ENCODE peak calls at places on chromosomes 16 and 17, in five cellular contexts. E is cardiac muscle cell, M is WTC11, Y is left ventricle myocardium inferior, W is HL-60. G is an unnamed sample.

GRCh38 chr16:87678618-87679017 is 76.3 kb downstream of the JPH3 start:
- DNase-seq in E (no peak), M (peak), Y (no peak), W (no peak), G (no peak)

GRCh38 chr17:35807371-35808144 is 1.7 kb upstream of the TAF15 start:
- DNase-seq in E (peak), M (no peak), Y (no peak), W (no peak), G (no peak)

GRCh38 chr17:17445925-17446665 is 30.7 kb upstream of the MED9 start:
- DNase-seq in E (peak), M (no peak), Y (no peak), W (no peak), G (no peak)

GRCh38 chr17:31629696-31630470 is 229.2 kb downstream of the COPRS start:
- DNase-seq in E (peak), M (no peak), Y (no peak), W (no peak), G (no peak)

GRCh38 chr16:87658564-87659225 is 56.4 kb downstream of the JPH3 start:
- DNase-seq in E (no peak), M (no peak), Y (no peak), W (no peak), G (no peak)

GRCh38 chr16:3780570-3780969 is 63.2 kb upstream of the TRAP1 start:
- DNase-seq in E (no peak), M (no peak), Y (no peak), W (peak), G (no peak)

GRCh38 chr17:29757788-29758187 is 135.1 kb upstream of the CORO6 start:
- DNase-seq in E (no peak), M (no peak), Y (no peak), W (peak), G (no peak)

GRCh38 chr17:32271844-32272243 is 6.2 kb downstream of the RHBDL3 start:
- DNase-seq in E (no peak), M (no peak), Y (no peak), W (no peak), G (no peak)

GRCh38 chr16:9053006-9053601 is 38.3 kb upstream of the HAPSTR1 start:
- DNase-seq in E (peak), M (peak), Y (peak), W (peak), G (peak)

GRCh38 chr16:50251375-50252081 is 14.8 kb upstream of the ADCY7 start:
- DNase-seq in E (peak), M (no peak), Y (no peak), W (no peak), G (no peak)

GRCh38 chr16:27640277-27640600 is 90.3 kb downstream of the KATNIP start:
- DNase-seq in E (no peak), M (peak), Y (no peak), W (no peak), G (no peak)

GRCh38 chr17:41211845-41212466 is 14.5 kb upstream of the KRTAP9-2 start:
- DNase-seq in E (no peak), M (no peak), Y (no peak), W (no peak), G (no peak)

GRCh38 chr16:20899503-20900298 is 457 bp downstream of the DCUN1D3 start:
- DNase-seq in E (no peak), M (peak), Y (peak), W (no peak), G (no peak)

GRCh38 chr16:88315543-88316105 is 67.1 kb upstream of the ZNF469 start:
- DNase-seq in E (peak), M (no peak), Y (peak), W (no peak), G (no peak)

GRCh38 chr17:47279062-47279801 is 25.6 kb downstream of the ITGB3 start:
- DNase-seq in E (peak), M (no peak), Y (peak), W (peak), G (peak)

GRCh38 chr17:82242977-82243647 is 14.3 kb downstream of the SLC16A3 start:
- DNase-seq in E (peak), M (no peak), Y (peak), W (peak), G (peak)

GRCh38 chr17:81566461-81567126 is 14.4 kb upstream of the FAAP100 start:
- DNase-seq in E (peak), M (no peak), Y (peak), W (peak), G (no peak)

GRCh38 chr17:57685499-57686132 is 59.5 kb downstream of the CCDC182 start:
- DNase-seq in E (no peak), M (no peak), Y (no peak), W (no peak), G (no peak)

GRCh38 chr16:3963203-3963602 is 82.7 kb upstream of the CREBBP start:
- DNase-seq in E (peak), M (no peak), Y (no peak), W (no peak), G (peak)

GRCh38 chr16:67084345-67085028 is 25.3 kb upstream of the PHAF1 start:
- DNase-seq in E (peak), M (no peak), Y (no peak), W (no peak), G (no peak)

GRCh38 chr17:34665803-34666763 is 86.7 kb downstream of the TMEM132E start:
- DNase-seq in E (no peak), M (peak), Y (no peak), W (no peak), G (no peak)

GRCh38 chr16:59044616-59045015 is 310.5 kb upstream of the GOT2 start:
- DNase-seq in E (no peak), M (no peak), Y (no peak), W (no peak), G (no peak)

GRCh38 chr16:59048876-59049275 is 314.8 kb upstream of the GOT2 start:
- DNase-seq in E (no peak), M (no peak), Y (no peak), W (no peak), G (no peak)

GRCh38 chr16:59045496-59045895 is 311.4 kb upstream of the GOT2 start:
- DNase-seq in E (no peak), M (no peak), Y (no peak), W (no peak), G (no peak)

GRCh38 chr16:59046335-59046734 is 312.2 kb upstream of the GOT2 start:
- DNase-seq in E (no peak), M (no peak), Y (no peak), W (no peak), G (no peak)

GRCh38 chr16:59047114-59047513 is 313.0 kb upstream of the GOT2 start:
- DNase-seq in E (no peak), M (no peak), Y (no peak), W (no peak), G (no peak)
- TF ChIP-seq CTCF in E (no peak), M (no peak), Y (no peak), W (no peak), G (no peak)

GRCh38 chr16:30024451-30024850 is 1.5 kb downstream of the C16orf92 start:
- DNase-seq in E (no peak), M (no peak), Y (no peak), W (no peak), G (no peak)
- TF ChIP-seq CTCF in E (no peak), M (no peak), Y (no peak), W (no peak), G (no peak)

DNA sequence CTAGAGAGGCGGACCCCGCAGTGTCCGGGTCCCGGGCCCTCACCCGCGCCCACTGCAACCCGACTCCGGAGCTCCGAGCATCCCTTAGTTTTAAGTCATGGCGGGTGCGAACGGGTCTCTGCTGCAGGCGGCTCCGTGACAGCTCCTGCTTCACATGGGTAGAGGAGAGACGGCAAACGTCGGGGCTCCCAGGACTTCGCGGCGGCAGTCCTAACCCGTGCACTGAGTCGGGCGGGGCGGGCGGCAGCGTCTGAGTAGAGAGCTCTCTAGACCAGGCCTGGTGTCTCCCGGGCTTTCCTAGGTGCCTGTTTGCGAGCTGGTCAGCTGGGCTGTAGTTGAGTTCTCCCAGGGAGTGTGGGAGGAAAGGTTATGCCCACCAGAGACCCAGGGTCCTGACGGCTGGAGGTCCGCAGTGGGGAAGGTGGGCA is 345 bp downstream of the TSC2 start:
- DNase-seq in E (no peak), M (no peak), Y (no peak), W (no peak), G (no peak)
- TF ChIP-seq CTCF in E (no peak), M (no peak), Y (no peak), W (no peak), G (no peak)

DNA sequence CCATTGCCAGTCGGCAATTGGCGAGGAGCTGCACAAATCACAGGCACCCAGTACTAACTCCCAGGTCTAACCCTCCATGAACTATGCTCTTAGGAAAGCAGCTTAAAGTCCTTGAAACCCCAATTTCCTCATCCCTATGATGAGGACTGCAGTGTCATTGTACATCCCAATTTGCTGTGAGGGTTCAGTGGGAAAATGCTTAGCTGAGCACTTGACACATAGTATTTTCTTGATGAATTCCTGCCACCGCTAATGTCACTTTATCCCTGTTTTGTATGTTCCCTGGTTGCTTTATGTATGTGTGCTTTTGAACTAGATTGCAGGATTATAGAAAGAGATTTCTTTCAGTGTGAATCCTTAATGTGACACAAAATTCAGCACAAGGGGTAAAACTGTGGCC is 161.5 kb upstream of the RBFOX1 start:
- DNase-seq in E (no peak), M (no peak), Y (no peak), W (no peak), G (no peak)
- TF ChIP-seq CTCF in E (no peak), M (no peak), Y (no peak), W (no peak), G (no peak)

GRCh38 chr16:15509051-15509592 is 74.7 kb downstream of the BMERB1 start:
- DNase-seq in E (no peak), M (no peak), Y (no peak), W (no peak), G (no peak)

GRCh38 chr16:15511759-15512487 is 77.5 kb downstream of the BMERB1 start:
- DNase-seq in E (no peak), M (no peak), Y (no peak), W (no peak), G (no peak)

GRCh38 chr16:15510992-15511391 is 76.6 kb downstream of the BMERB1 start:
- DNase-seq in E (no peak), M (no peak), Y (no peak), W (no peak), G (no peak)

GRCh38 chr16:15507959-15508336 is 73.6 kb downstream of the BMERB1 start:
- DNase-seq in E (no peak), M (no peak), Y (no peak), W (no peak), G (no peak)

DNA sequence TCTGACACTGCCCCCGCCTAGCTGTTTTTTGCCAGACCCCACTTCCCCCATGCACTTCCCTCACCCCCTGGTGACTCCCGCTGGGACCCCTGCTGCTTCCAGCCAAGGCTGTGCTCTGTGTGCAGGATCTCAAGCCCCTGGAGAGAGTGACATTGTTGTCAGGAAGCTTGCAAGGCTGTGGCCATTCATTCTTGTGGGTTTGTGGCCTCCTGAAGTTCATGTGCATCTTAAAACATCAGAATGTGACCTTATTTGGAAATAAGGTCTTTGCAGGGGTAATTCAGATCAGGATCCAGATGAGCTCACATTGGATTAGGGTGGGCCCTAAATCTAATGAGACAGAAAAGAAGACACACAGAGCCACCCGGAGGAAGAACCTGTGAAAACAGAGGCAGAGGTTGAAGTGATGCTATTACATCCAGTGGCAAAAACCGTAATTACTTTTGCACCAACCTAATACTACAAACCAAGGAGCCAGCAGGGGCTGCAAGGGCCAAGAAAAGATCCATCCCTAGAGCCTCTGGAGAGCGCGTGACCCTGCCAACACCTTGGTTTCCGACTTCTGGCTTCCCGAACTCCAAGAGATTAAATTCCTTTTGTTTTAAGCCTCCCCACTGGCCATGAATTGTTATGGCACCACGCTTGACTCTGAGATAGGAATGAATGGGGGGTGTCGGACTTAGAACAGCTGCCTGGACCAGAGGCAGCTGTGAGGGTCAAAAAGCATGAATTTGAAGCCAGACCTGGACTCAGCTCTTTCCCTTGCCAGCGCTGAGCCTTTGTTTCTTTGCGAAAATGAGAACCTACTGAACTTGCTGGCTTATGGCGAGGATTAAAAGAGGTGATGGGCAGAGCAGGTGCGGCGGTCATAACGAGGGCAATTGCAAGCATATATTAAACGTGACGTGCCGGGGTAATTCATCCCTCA is 75.5 kb downstream of the BMERB1 start:
- DNase-seq in E (peak), M (no peak), Y (no peak), W (no peak), G (no peak)
- TF ChIP-seq CTCF in E (peak), M (no peak), Y (no peak), W (no peak), G (no peak)

DNA sequence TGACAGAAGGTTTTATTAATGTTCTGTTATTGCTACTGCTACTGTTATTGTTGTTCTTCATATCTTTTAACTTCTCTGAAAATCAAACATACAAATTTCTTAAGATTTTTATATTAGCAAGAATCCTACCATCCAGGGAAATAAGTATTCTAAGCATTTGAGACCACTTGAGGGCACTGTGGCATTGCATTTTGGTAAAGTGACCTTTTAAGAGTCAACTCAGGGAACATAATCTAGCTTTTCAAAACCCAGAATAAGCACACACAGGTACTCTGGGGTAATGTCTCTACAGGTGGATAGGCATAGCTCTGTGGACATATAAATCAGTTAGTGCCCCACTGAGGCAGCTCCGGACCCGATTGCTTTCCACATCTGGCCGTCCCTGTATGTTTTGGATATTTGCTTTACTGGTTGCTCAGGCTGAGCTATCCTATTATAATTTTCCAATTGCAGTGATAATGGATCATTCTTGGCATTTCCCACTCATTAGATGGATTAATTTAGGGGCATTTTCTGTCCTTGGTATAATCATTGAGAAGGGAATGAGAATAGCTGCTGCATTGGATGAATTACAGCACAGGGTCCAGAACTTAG is 1425.1 kb upstream of the CDH8 start:
- DNase-seq in E (peak), M (peak), Y (no peak), W (peak), G (no peak)
- TF ChIP-seq CTCF in E (peak), M (peak), Y (peak), W (no peak), G (no peak)

DNA sequence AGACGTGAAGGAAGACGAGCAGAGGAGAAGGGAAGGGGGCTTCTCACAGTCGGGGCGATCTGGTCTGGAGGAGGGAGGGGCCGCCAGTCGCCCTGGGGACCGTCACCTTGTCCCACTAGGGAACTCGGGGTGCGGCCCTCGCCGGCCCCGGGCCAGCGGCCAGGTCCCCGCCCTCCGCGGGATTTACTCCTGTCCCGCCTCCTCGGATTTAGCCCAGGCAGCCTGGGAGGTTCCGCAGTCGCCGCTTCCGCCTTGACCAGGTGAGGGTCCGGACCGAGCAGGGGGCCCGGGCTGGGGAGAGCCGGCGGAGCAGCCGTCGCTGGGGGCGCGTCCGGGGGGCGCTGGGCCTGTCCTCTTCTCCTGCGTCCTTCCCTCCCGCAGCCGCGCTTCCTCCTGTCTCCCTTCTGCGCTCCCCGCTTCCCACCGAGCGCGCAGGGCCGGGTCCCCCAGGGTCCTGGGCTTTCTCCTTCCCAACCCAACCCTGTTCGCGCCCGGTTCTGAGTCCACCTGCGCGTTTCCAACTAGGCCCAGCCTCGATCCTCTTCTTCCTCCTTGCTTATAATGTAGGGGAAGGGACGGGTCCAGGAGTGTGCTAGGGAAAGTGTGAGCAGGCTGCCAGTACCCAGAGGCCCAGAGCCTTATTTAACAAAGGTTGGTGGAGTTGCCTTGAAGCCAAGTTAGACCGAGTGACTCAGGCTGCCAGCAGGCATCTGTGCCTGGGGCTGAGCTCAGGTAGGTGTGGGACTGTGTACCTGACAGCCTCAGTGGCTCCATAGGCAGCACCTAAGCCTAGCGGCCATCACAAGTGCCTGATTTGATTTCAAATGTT is at the start of gene TNK1:
- DNase-seq in E (no peak), M (peak), Y (peak), W (no peak), G (no peak)
- TF ChIP-seq CTCF in E (no peak), M (no peak), Y (no peak), W (no peak), G (no peak)

DNA sequence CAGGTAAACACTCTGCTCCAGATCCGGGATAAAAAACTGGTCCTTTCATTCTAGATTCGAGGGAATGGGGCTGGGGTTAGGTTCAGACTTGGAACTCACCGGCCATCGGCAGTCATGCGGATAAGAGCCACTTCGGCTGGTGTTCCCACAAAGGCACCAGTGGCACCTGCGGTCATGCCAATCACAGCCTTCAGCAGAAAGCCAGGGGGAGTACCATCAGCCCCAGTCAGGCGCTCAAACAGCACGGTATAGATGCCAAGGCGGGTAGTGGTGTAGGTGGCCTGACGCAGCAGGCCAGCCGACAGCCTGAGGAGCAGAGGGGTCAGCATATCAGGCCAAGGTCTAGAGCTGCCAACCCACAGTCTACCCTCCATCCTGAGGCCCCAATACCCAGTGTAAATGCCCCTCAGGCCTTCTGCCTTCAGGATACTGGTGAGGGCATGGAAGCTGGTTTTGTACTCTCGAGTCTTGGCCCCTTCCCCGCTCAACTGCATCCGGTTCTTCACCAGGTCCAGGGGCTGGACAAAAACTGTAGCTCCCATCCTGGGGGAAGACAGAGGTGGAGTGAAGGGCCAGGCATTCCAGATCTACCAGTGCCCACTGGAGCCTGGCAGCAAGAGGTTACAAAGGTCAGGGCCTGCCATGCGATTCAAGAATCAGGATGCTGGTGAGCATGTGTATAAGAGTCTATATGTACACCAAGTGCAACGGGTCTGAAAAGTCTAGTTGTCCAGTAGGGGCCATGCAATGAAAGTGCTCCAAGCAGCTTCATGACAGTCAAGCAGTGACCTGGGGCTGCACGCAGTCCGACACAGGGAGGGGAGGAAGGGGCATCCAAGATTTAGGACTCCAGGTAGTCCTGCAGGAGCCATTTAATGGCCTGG is 934 bp downstream of the SLC25A11 start:
- DNase-seq in E (no peak), M (no peak), Y (no peak), W (no peak), G (no peak)
- TF ChIP-seq CTCF in E (no peak), M (no peak), Y (no peak), W (no peak), G (no peak)

GRCh38 chr16:86093801-86094750 is 195.1 kb downstream of the IRF8 start:
- DNase-seq in E (no peak), M (no peak), Y (no peak), W (no peak), G (no peak)
- TF ChIP-seq CTCF in E (peak), M (no peak), Y (no peak), W (no peak), G (no peak)